ENCODE peak calls at places on chromosome 9, in six cellular contexts. K is DND-41, Y is NCI-H2081, R is esophagus squamous epithelium, S is omental fat pad, I is NCI-H510A treated with DMSO at 0.1 percent for 48 hours. W is an unnamed sample.

GRCh38 chr9:104961238-104961637 is 33.3 kb upstream of the ABCA1 start:
- DNase-seq in K (peak; percentile 21), Y (no peak), R (no peak), S (no peak), I (peak; percentile 63), W (peak; percentile 54)

GRCh38 chr9:134492721-134493470 is 148.7 kb upstream of the COL5A1 start:
- DNase-seq in K (no peak), Y (no peak), R (no peak), S (no peak), I (no peak), W (no peak)

GRCh38 chr9:128072144-128073021 is 4.4 kb downstream of the SLC25A25 start:
- DNase-seq in K (peak; percentile 54), Y (peak; percentile 60), R (no peak), S (peak; percentile 89), I (peak; percentile 80), W (no peak)

GRCh38 chr9:110583237-110583636 is 3.7 kb upstream of the SVEP1 start:
- DNase-seq in K (no peak), Y (no peak), R (no peak), S (no peak), I (no peak), W (no peak)

GRCh38 chr9:20788526-20789421 is 104.7 kb downstream of the FOCAD start:
- DNase-seq in K (no peak), Y (peak; percentile 45), R (no peak), S (no peak), I (no peak), W (no peak)

GRCh38 chr9:19875291-19875910 is 86.6 kb upstream of the SLC24A2 start:
- DNase-seq in K (no peak), Y (no peak), R (no peak), S (no peak), I (no peak), W (no peak)

GRCh38 chr9:112550531-112550930 is 63.9 kb downstream of the KIAA1958 start:
- DNase-seq in K (no peak), Y (no peak), R (no peak), S (no peak), I (no peak), W (no peak)

GRCh38 chr9:132572921-132573320 is 9.5 kb upstream of the BARHL1 start:
- DNase-seq in K (no peak), Y (no peak), R (no peak), S (no peak), I (no peak), W (no peak)

GRCh38 chr9:71634753-71635152 is 133.6 kb downstream of the CEMIP2 start:
- DNase-seq in K (no peak), Y (no peak), R (no peak), S (no peak), I (no peak), W (no peak)

GRCh38 chr9:124771867-124772621 is 933 bp upstream of the NR6A1 start:
- DNase-seq in K (peak; percentile 40), Y (peak; percentile 71), R (no peak), S (no peak), I (peak; percentile 65), W (peak; percentile 35)

GRCh38 chr9:34252670-34253459 is 74.0 kb downstream of the UBAP1 start:
- DNase-seq in K (peak; percentile 61), Y (no peak), R (no peak), S (peak; percentile 76), I (peak; percentile 54), W (peak; percentile 56)

GRCh38 chr9:93130861-93131481 is 3.1 kb downstream of the NINJ1 start:
- DNase-seq in K (no peak), Y (no peak), R (no peak), S (no peak), I (no peak), W (no peak)

GRCh38 chr9:80218336-80218735 is 646.6 kb downstream of the TLE4 start:
- DNase-seq in K (no peak), Y (no peak), R (no peak), S (no peak), I (no peak), W (no peak)

GRCh38 chr9:22337261-22337660 is 109.4 kb upstream of the DMRTA1 start:
- DNase-seq in K (no peak), Y (no peak), R (no peak), S (no peak), I (no peak), W (no peak)

GRCh38 chr9:127754761-127755557 is 19.9 kb upstream of the TOR2A start:
- DNase-seq in K (no peak), Y (peak; percentile 22), R (no peak), S (no peak), I (peak; percentile 32), W (no peak)

GRCh38 chr9:130570200-130570599 is 9.2 kb upstream of the FUBP3 start:
- DNase-seq in K (no peak), Y (no peak), R (no peak), S (no peak), I (no peak), W (no peak)

GRCh38 chr9:137757613-137758029 is 120.0 kb upstream of the CACNA1B start:
- DNase-seq in K (no peak), Y (no peak), R (no peak), S (no peak), I (no peak), W (peak; percentile 14)

GRCh38 chr9:128484686-128485413 is 19.7 kb upstream of the GLE1 start:
- DNase-seq in K (no peak), Y (no peak), R (no peak), S (no peak), I (no peak), W (no peak)

GRCh38 chr9:68974431-68974830 is 39.5 kb downstream of the PRKACG start:
- DNase-seq in K (no peak), Y (no peak), R (no peak), S (no peak), I (no peak), W (peak; percentile 71)

GRCh38 chr9:110180713-110181434 is 27.1 kb downstream of the C9orf152 start:
- DNase-seq in K (no peak), Y (no peak), R (no peak), S (no peak), I (peak; percentile 53), W (no peak)

GRCh38 chr9:134408939-134409737 is 82.9 kb downstream of the RXRA start:
- DNase-seq in K (no peak), Y (no peak), R (no peak), S (no peak), I (no peak), W (no peak)

GRCh38 chr9:79256691-79257213 is 315.0 kb upstream of the TLE4 start:
- DNase-seq in K (no peak), Y (peak; percentile 97), R (no peak), S (no peak), I (peak; percentile 63), W (no peak)

GRCh38 chr9:135973276-135974219 is 12.4 kb upstream of the UBAC1 start:
- DNase-seq in K (no peak), Y (peak; percentile 20), R (no peak), S (no peak), I (no peak), W (no peak)

GRCh38 chr9:14989811-14990210 is 79.6 kb upstream of the FREM1 start:
- DNase-seq in K (no peak), Y (no peak), R (no peak), S (no peak), I (no peak), W (no peak)

GRCh38 chr9:95505676-95506437 is 10.9 kb downstream of the PTCH1 start:
- DNase-seq in K (no peak), Y (peak; percentile 74), R (no peak), S (no peak), I (peak; percentile 24), W (no peak)

GRCh38 chr9:124254261-124254682 is 3.5 kb upstream of the NEK6 start:
- DNase-seq in K (no peak), Y (no peak), R (no peak), S (no peak), I (no peak), W (peak; percentile 80)

GRCh38 chr9:33676746-33677505 is 118.4 kb upstream of the PRSS3 start:
- DNase-seq in K (no peak), Y (peak; percentile 86), R (no peak), S (no peak), I (peak; percentile 27), W (peak; percentile 9)

GRCh38 chr9:101235105-101235866 is 149.5 kb downstream of the BAAT start:
- DNase-seq in K (no peak), Y (peak; percentile 50), R (no peak), S (no peak), I (peak; percentile 70), W (no peak)

GRCh38 chr9:115086461-115086860 is 31.5 kb downstream of the TNC start:
- DNase-seq in K (no peak), Y (no peak), R (no peak), S (no peak), I (no peak), W (no peak)

W was measured in T-helper 2 cell treated with Interferon-gamma antibody and Interleukin-4, amounts not matched to agents 5 μg/mL and 100 μg/mL, for 36 hours.